ENCODE peak calls at places on chromosomes 4 and X, in seven cellular contexts. C, A, X, V, N, W and E are unnamed samples. For H3K36me3 and H3K4me1, the result is how much of the 10 kb centered on the place peaks cover.

GRCh38 chrX:37926700-37927099 is 79.3 kb upstream of the DYNLT3 start:
- DNase-seq in X (no peak), V (no peak), W (peak), N (no peak), A (peak), C (no peak), E (peak)

GRCh38 chr4:185965456-185966384 is 103.2 kb upstream of the TLR3 start:
- DNase-seq in N (no peak), C (no peak), X (no peak), V (no peak), A (peak), W (no peak), E (no peak)

GRCh38 chr4:53307819-53308773 is 57.8 kb downstream of the SCFD2 start:
- DNase-seq in X (no peak), V (no peak), W (peak), N (no peak), C (no peak), A (no peak), E (no peak)

GRCh38 chrX:119391279-119391678 is 7.9 kb upstream of the SLC25A43 start:
- DNase-seq in V (no peak), C (no peak), N (no peak), A (peak), W (peak), X (no peak), E (no peak)

GRCh38 chrX:24242649-24243556 is 71.0 kb downstream of the SUPT20HL2 start:
- DNase-seq in W (peak), A (no peak), N (no peak), C (no peak), V (peak), X (peak), E (no peak)

GRCh38 chrX:24145340-24146186 is 4.0 kb upstream of the ZFX start:
- DNase-seq in C (no peak), V (no peak), X (no peak), A (no peak), N (no peak), W (no peak), E (no peak)

GRCh38 chr4:54746228-54746627 is 88.5 kb downstream of the KIT start:
- DNase-seq in X (no peak), W (no peak), A (no peak), V (no peak), N (no peak), C (no peak), E (no peak)

GRCh38 chr4:17366496-17366895 is 145.4 kb downstream of the QDPR start:
- DNase-seq in W (peak), N (no peak), X (no peak), A (no peak), V (no peak), C (no peak), E (no peak)

GRCh38 chr4:147799986-147800555 is 68.2 kb downstream of the ARHGAP10 start:
- DNase-seq in N (no peak), X (no peak), V (no peak), A (no peak), C (peak), W (no peak), E (peak)

DNA sequence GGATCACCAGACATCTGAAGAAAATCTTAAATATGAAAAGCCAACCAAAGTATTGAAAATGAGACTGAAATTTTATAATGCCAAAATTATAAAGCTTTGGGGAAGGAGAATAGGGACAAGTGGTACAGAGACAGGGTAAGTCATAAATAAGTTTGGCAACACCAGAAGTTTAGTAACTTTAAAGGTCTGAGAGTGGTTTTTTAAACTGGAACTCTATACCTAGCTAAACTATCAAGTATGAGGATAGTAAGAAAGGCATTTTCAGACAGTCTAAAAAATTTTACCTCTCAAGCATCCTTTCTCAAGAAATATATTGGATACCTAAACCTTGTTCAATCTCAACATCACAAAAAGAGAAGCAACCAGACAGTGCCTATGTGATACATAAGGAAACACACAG is 92.4 kb downstream of the ANKRD17 start:
- DNase-seq in A (no peak), C (no peak), N (no peak), V (no peak), X (no peak), W (no peak), E (no peak)
- H3K36me3 ChIP-seq in A (half or more), C (under half), N (under half), V (half or more), X (under half), W (under half), E (under half)

GRCh38 chr4:72076562-72076961 is 44.8 kb downstream of the NPFFR2 start:
- DNase-seq in N (no peak), X (no peak), A (no peak), V (no peak), C (no peak), W (no peak), E (no peak)

GRCh38 chr4:72077346-72077745 is 45.5 kb downstream of the NPFFR2 start:
- DNase-seq in N (no peak), A (no peak), W (no peak), X (no peak), C (no peak), V (no peak), E (no peak)
- H3K4me1 ChIP-seq in N (under half), A (under half), W (under half), X (under half), C (under half), V (under half), E (under half)

GRCh38 chr4:75786938-75787337 is 62.6 kb downstream of the USO1 start:
- DNase-seq in V (no peak), A (no peak), X (no peak), N (no peak), W (no peak), C (no peak), E (no peak)
- H3K36me3 ChIP-seq in V (half or more), A (half or more), X (under half), N (under half), W (half or more), C (under half), E (under half)

DNA sequence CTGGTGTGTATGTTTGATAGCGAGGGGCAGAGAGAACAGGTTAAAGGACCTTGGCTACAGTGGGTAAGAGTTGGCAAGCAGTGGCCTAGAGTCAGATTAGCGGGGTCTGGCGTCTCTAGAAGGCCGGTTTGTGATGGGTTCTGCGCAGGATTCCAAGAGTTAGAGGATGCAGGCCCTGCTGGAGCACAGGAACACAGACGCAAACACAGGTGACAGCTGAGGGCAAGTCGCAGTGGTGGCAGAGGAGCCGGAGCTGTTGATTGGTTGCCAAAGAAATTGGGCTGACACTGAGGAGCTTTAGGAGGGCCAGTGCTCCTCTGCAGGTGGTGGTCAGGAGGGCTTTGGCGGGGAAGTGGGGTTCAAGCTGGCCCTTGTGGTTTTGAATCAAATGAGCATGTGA is 3.8 kb downstream of the TADA2B start:
- DNase-seq in C (no peak), X (no peak), V (peak), A (no peak), W (no peak), N (no peak), E (no peak)
- H3K4me1 ChIP-seq in C (under half), X (under half), V (under half), A (under half), W (under half), N (under half), E (half or more)

DNA sequence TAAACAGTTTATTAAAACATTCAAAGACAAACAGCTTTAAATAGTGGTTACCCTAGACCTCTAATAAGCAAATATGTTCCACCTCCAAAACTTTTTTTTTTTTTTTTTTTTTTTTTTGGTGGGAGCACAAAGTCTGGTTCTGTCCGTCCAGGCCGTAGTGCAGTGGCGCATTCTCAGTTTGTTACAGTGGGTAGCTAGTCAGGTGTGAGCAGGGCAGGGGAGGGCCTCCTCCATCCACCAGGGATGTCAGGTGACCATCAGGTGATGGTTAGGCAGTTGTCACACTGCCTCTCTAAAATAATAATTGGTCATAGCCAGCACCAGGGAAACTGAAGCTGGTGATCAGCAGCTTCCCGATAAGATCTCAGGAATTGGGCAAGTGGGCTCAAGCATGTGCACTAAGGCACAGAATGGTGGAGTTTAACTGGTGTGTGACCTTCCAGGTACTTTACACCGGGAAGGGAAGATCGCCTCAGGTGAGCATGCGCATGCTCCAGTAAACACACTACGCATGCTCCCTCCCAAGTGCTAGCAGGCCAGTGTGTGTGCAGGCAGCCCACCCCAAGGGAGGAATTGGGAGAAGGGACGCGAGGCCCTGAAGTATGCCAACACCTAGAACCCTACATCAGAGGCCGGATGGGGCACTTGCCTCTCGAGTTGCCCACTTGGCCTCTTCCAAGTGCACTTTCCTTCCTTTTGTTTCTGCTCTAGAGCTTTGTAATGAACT is 27.2 kb downstream of the TNIP2 start:
- DNase-seq in W (no peak), A (no peak), X (peak), C (no peak), V (no peak), N (no peak), E (no peak)
- H3K36me3 ChIP-seq in W (under half), A (under half), X (under half), C (under half), V (half or more), N (under half), E (under half)

GRCh38 chrX:2696698-2697215 is 5.7 kb downstream of the CD99 start:
- DNase-seq in A (peak), V (no peak), N (no peak), C (no peak), X (no peak), W (peak), E (peak)
- H3K4me1 ChIP-seq in A (under half), V (under half), N (under half), C (half or more), X (under half), W (half or more), E (half or more)

GRCh38 chrX:53194308-53194707 is 30.7 kb downstream of the KDM5C start:
- DNase-seq in N (no peak), C (no peak), A (no peak), W (no peak), V (no peak), X (no peak), E (no peak)
- H3K36me3 ChIP-seq in N (under half), C (under half), A (half or more), W (half or more), V (under half), X (half or more), E (under half)

DNA sequence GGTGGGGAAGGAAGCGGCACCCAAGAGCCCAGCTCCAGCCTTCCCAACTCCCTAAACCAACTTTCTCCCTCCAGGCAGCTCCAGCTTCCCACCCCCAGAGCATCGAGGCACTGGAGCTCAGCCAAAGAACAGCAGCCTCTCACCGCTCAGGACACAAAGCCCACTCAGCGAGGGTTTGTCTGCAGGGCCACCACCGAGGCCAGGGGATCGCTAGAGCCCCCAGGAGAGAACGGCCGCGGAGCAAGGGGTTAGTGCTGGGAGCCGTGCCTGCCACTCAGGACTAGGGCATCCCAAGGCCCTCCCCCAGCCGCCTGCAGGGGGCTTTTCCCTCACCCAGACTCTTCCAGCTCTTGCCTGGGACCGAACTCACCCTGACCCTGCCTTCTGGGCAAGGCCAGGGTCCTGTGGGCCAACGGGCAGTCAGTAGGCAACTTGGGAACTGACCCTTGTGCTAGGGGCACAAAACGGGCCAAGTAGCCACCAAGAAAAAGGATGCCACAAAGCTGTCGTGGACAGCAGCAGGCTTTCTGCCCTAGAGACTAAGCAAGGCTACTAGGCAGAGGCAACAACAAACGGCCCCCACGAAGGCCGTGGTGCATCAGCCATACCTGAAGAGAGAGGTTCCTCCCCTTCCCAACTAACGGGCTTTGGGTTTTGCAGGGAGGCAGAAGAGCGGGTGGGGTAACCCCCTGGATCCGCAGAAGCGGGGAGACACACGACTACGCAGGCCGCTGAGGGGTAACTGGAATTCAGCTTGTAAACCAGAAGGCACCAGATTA is 2.3 kb downstream of the HCFC1 start:
- DNase-seq in X (peak), W (peak), N (no peak), C (no peak), A (no peak), V (no peak), E (no peak)
- H3K4me1 ChIP-seq in X (under half), W (under half), N (under half), C (under half), A (under half), V (under half), E (half or more)

GRCh38 chr4:140363051-140363450 is 10.4 kb upstream of the SCOC start:
- DNase-seq in C (no peak), N (no peak), X (no peak), A (no peak), W (no peak), V (no peak), E (no peak)
- H3K36me3 ChIP-seq in C (under half), N (under half), X (under half), A (under half), W (under half), V (under half), E (under half)

GRCh38 chrX:40080896-40081678 is 16.7 kb downstream of the BCOR start:
- DNase-seq in A (no peak), X (no peak), W (no peak), N (no peak), C (no peak), V (no peak), E (no peak)
- H3K4me1 ChIP-seq in A (under half), X (under half), W (under half), N (under half), C (under half), V (under half), E (under half)